ENCODE peak calls at places on chromosomes 2 and 18, in six cellular contexts. One of them, this sample, is unnamed. For H3K36me3, the result is how much of the 10 kb centered on the place peaks cover.

GRCh38 chr2:66569321-66569851 is 134.5 kb downstream of the MEIS1 start:
- DNase-seq in transverse colon: no peak
- DNase-seq in mammary epithelial cell: no peak
- DNase-seq in brain microvascular endothelial cell: no peak
- DNase-seq in neuronal stem cell: no peak
- DNase-seq in colonic mucosa: no peak
- DNase-seq in this sample: no peak

GRCh38 chr2:241702155-241702404 is 241 bp downstream of the ING5 start:
- DNase-seq in transverse colon: no peak
- DNase-seq in mammary epithelial cell: no peak
- DNase-seq in brain microvascular endothelial cell: no peak
- DNase-seq in neuronal stem cell: no peak
- DNase-seq in colonic mucosa: no peak
- DNase-seq in this sample: peak

GRCh38 chr2:120261387-120262006 is 8.8 kb downstream of the RALB start:
- DNase-seq in transverse colon: no peak
- DNase-seq in mammary epithelial cell: no peak
- DNase-seq in brain microvascular endothelial cell: no peak
- DNase-seq in neuronal stem cell: no peak
- DNase-seq in colonic mucosa: no peak
- DNase-seq in this sample: no peak

GRCh38 chr2:46487667-46488333 is 8.4 kb downstream of the TMEM247 start:
- DNase-seq in transverse colon: peak
- DNase-seq in mammary epithelial cell: no peak
- DNase-seq in brain microvascular endothelial cell: peak
- DNase-seq in neuronal stem cell: no peak
- DNase-seq in colonic mucosa: peak
- DNase-seq in this sample: no peak

GRCh38 chr2:27907547-27907946 is 17.0 kb downstream of the BABAM2 start:
- DNase-seq in transverse colon: no peak
- DNase-seq in mammary epithelial cell: no peak
- DNase-seq in brain microvascular endothelial cell: no peak
- DNase-seq in neuronal stem cell: no peak
- DNase-seq in colonic mucosa: no peak
- DNase-seq in this sample: no peak

GRCh38 chr2:31053929-31054328 is 84.3 kb downstream of the GALNT14 start:
- DNase-seq in transverse colon: no peak
- DNase-seq in mammary epithelial cell: no peak
- DNase-seq in brain microvascular endothelial cell: no peak
- DNase-seq in neuronal stem cell: no peak
- DNase-seq in colonic mucosa: no peak
- DNase-seq in this sample: no peak

GRCh38 chr2:11777066-11777782 is 30.8 kb downstream of the LPIN1 start:
- DNase-seq in transverse colon: no peak
- DNase-seq in mammary epithelial cell: no peak
- DNase-seq in brain microvascular endothelial cell: no peak
- DNase-seq in neuronal stem cell: no peak
- DNase-seq in colonic mucosa: no peak
- DNase-seq in this sample: no peak

GRCh38 chr2:153479527-153479926 is 965 bp upstream of the RPRM start:
- DNase-seq in transverse colon: no peak
- DNase-seq in mammary epithelial cell: no peak
- DNase-seq in brain microvascular endothelial cell: no peak
- DNase-seq in neuronal stem cell: no peak
- DNase-seq in colonic mucosa: no peak
- DNase-seq in this sample: no peak

GRCh38 chr2:231545105-231545902 is 15.1 kb upstream of the NMUR1 start:
- DNase-seq in transverse colon: peak
- DNase-seq in mammary epithelial cell: peak
- DNase-seq in brain microvascular endothelial cell: peak
- DNase-seq in neuronal stem cell: no peak
- DNase-seq in colonic mucosa: peak
- DNase-seq in this sample: no peak

GRCh38 chr2:191150121-191150450 is 708 bp downstream of the STAT4 start:
- DNase-seq in transverse colon: no peak
- DNase-seq in mammary epithelial cell: peak
- DNase-seq in brain microvascular endothelial cell: no peak
- DNase-seq in neuronal stem cell: no peak
- DNase-seq in colonic mucosa: no peak
- DNase-seq in this sample: no peak

GRCh38 chr2:111659361-111660281 is 224.4 kb downstream of the ANAPC1 start:
- DNase-seq in transverse colon: peak
- DNase-seq in mammary epithelial cell: peak
- DNase-seq in brain microvascular endothelial cell: peak
- DNase-seq in neuronal stem cell: no peak
- DNase-seq in colonic mucosa: peak
- DNase-seq in this sample: peak

GRCh38 chr2:68824831-68825230 is 46.4 kb downstream of the BMP10 start:
- DNase-seq in transverse colon: no peak
- DNase-seq in mammary epithelial cell: peak
- DNase-seq in brain microvascular endothelial cell: peak
- DNase-seq in neuronal stem cell: no peak
- DNase-seq in colonic mucosa: no peak
- DNase-seq in this sample: no peak

GRCh38 chr2:199228887-199229819 is 228.6 kb downstream of the SATB2 start:
- DNase-seq in transverse colon: no peak
- DNase-seq in mammary epithelial cell: peak
- DNase-seq in brain microvascular endothelial cell: peak
- DNase-seq in neuronal stem cell: no peak
- DNase-seq in colonic mucosa: no peak
- DNase-seq in this sample: no peak

GRCh38 chr2:114550895-114551793 is 108.7 kb downstream of the DPP10 start:
- DNase-seq in transverse colon: peak
- DNase-seq in mammary epithelial cell: peak
- DNase-seq in brain microvascular endothelial cell: peak
- DNase-seq in neuronal stem cell: peak
- DNase-seq in colonic mucosa: peak
- DNase-seq in this sample: peak

GRCh38 chr2:218465987-218466633 is 47.2 kb downstream of the VIL1 start:
- DNase-seq in transverse colon: no peak
- DNase-seq in mammary epithelial cell: no peak
- DNase-seq in brain microvascular endothelial cell: no peak
- DNase-seq in neuronal stem cell: no peak
- DNase-seq in colonic mucosa: no peak
- DNase-seq in this sample: no peak

GRCh38 chr2:171541202-171541884 is 19.1 kb downstream of the CYBRD1 start:
- DNase-seq in transverse colon: no peak
- DNase-seq in mammary epithelial cell: no peak
- DNase-seq in brain microvascular endothelial cell: no peak
- DNase-seq in neuronal stem cell: no peak
- DNase-seq in colonic mucosa: no peak
- DNase-seq in this sample: no peak

GRCh38 chr2:177528341-177528740 is 135.8 kb downstream of the AGPS start:
- DNase-seq in transverse colon: no peak
- DNase-seq in mammary epithelial cell: no peak
- DNase-seq in brain microvascular endothelial cell: no peak
- DNase-seq in neuronal stem cell: no peak
- DNase-seq in colonic mucosa: no peak
- DNase-seq in this sample: no peak

GRCh38 chr2:160730296-160730995 is 236.8 kb upstream of the RBMS1 start:
- DNase-seq in transverse colon: no peak
- DNase-seq in mammary epithelial cell: no peak
- DNase-seq in brain microvascular endothelial cell: no peak
- DNase-seq in neuronal stem cell: no peak
- DNase-seq in colonic mucosa: no peak
- DNase-seq in this sample: no peak

GRCh38 chr2:134776836-134777235 is 58.0 kb upstream of the TMEM163 start:
- DNase-seq in transverse colon: no peak
- DNase-seq in mammary epithelial cell: no peak
- DNase-seq in brain microvascular endothelial cell: no peak
- DNase-seq in neuronal stem cell: no peak
- DNase-seq in colonic mucosa: no peak
- DNase-seq in this sample: no peak

GRCh38 chr2:230443540-230443939 is 27.5 kb downstream of the SP100 start:
- DNase-seq in transverse colon: no peak
- DNase-seq in mammary epithelial cell: peak
- DNase-seq in brain microvascular endothelial cell: peak
- DNase-seq in neuronal stem cell: no peak
- DNase-seq in colonic mucosa: no peak
- DNase-seq in this sample: no peak

GRCh38 chr2:38178556-38179419 is 102.8 kb upstream of the CYP1B1 start:
- DNase-seq in transverse colon: no peak
- DNase-seq in mammary epithelial cell: peak
- DNase-seq in brain microvascular endothelial cell: peak
- DNase-seq in neuronal stem cell: no peak
- DNase-seq in colonic mucosa: no peak
- DNase-seq in this sample: no peak

GRCh38 chr18:23822590-23823385 is 133.5 kb downstream of the LAMA3 start:
- DNase-seq in transverse colon: no peak
- DNase-seq in mammary epithelial cell: peak
- DNase-seq in brain microvascular endothelial cell: no peak
- DNase-seq in neuronal stem cell: no peak
- DNase-seq in colonic mucosa: no peak
- DNase-seq in this sample: peak

GRCh38 chr2:180376076-180376475 is 369.0 kb upstream of the CWC22 start:
- DNase-seq in transverse colon: no peak
- DNase-seq in mammary epithelial cell: no peak
- DNase-seq in brain microvascular endothelial cell: peak
- DNase-seq in neuronal stem cell: no peak
- DNase-seq in colonic mucosa: no peak
- DNase-seq in this sample: no peak

GRCh38 chr2:133171396-133172004 is 396.8 kb downstream of the NCKAP5 start:
- DNase-seq in transverse colon: no peak
- DNase-seq in mammary epithelial cell: peak
- DNase-seq in brain microvascular endothelial cell: peak
- DNase-seq in neuronal stem cell: peak
- DNase-seq in colonic mucosa: peak
- DNase-seq in this sample: peak

GRCh38 chr18:36601316-36601715 is 227.5 kb downstream of the TPGS2 start:
- DNase-seq in transverse colon: no peak
- DNase-seq in mammary epithelial cell: no peak
- DNase-seq in brain microvascular endothelial cell: no peak
- DNase-seq in neuronal stem cell: no peak
- DNase-seq in colonic mucosa: no peak
- DNase-seq in this sample: no peak

GRCh38 chr18:37628466-37629220 is 63.0 kb upstream of the CELF4 start:
- DNase-seq in transverse colon: no peak
- DNase-seq in mammary epithelial cell: no peak
- DNase-seq in brain microvascular endothelial cell: no peak
- DNase-seq in neuronal stem cell: no peak
- DNase-seq in colonic mucosa: no peak
- DNase-seq in this sample: no peak

GRCh38 chr2:43051316-43051715 is 175.1 kb downstream of the ZFP36L2 start:
- DNase-seq in transverse colon: peak
- DNase-seq in mammary epithelial cell: peak
- DNase-seq in brain microvascular endothelial cell: peak
- DNase-seq in neuronal stem cell: no peak
- DNase-seq in colonic mucosa: peak
- DNase-seq in this sample: no peak

GRCh38 chr18:24121625-24122024 is 17.2 kb upstream of the CABYR start:
- DNase-seq in transverse colon: no peak
- DNase-seq in mammary epithelial cell: no peak
- DNase-seq in brain microvascular endothelial cell: no peak
- DNase-seq in neuronal stem cell: no peak
- DNase-seq in colonic mucosa: no peak
- DNase-seq in this sample: no peak

GRCh38 chr18:64017870-64018269 is 48.0 kb downstream of the SERPINB8 start:
- DNase-seq in transverse colon: no peak
- DNase-seq in mammary epithelial cell: peak
- DNase-seq in brain microvascular endothelial cell: no peak
- DNase-seq in neuronal stem cell: peak
- DNase-seq in colonic mucosa: no peak
- DNase-seq in this sample: no peak

GRCh38 chr18:58884694-58885093 is 20.0 kb downstream of the ZNF532 start:
- DNase-seq in transverse colon: no peak
- DNase-seq in mammary epithelial cell: no peak
- DNase-seq in brain microvascular endothelial cell: no peak
- DNase-seq in neuronal stem cell: no peak
- DNase-seq in colonic mucosa: no peak
- DNase-seq in this sample: no peak

GRCh38 chr18:54296017-54296416 is 26.7 kb downstream of the POLI start:
- DNase-seq in transverse colon: no peak
- DNase-seq in mammary epithelial cell: no peak
- DNase-seq in brain microvascular endothelial cell: no peak
- DNase-seq in neuronal stem cell: no peak
- DNase-seq in colonic mucosa: no peak
- DNase-seq in this sample: no peak

DNA sequence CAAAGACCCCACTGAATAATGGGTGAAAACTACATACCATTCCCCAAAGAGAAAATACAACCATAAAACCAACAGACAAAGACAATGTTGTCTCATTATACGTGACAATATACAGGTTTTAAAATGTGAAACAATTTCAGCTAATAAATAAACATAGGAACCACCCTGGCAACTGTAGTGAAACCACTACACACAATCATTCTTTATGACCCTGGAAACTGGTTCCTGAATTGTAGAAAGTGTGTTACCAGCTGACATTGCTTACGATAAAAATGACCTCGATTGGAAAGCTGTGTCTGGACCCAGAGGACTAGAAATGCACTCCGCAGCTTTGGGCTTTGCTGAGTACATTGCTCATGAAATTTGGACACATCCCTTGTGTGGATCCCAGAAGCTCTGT is 73.9 kb upstream of the LPIN2 start:
- DNase-seq in transverse colon: no peak
- DNase-seq in mammary epithelial cell: no peak
- DNase-seq in brain microvascular endothelial cell: no peak
- DNase-seq in neuronal stem cell: no peak
- DNase-seq in colonic mucosa: no peak
- DNase-seq in this sample: no peak
- H3K36me3 ChIP-seq in transverse colon: under half
- H3K36me3 ChIP-seq in mammary epithelial cell: under half
- H3K36me3 ChIP-seq in brain microvascular endothelial cell: under half
- H3K36me3 ChIP-seq in neuronal stem cell: under half
- H3K36me3 ChIP-seq in colonic mucosa: under half
- H3K36me3 ChIP-seq in this sample: under half

GRCh38 chr2:9702604-9703084 is 71.8 kb upstream of the YWHAQ start:
- DNase-seq in transverse colon: no peak
- DNase-seq in mammary epithelial cell: no peak
- DNase-seq in brain microvascular endothelial cell: no peak
- DNase-seq in neuronal stem cell: no peak
- DNase-seq in colonic mucosa: no peak
- DNase-seq in this sample: no peak
- H3K4me3 ChIP-seq in transverse colon: no peak
- H3K4me3 ChIP-seq in mammary epithelial cell: no peak
- H3K4me3 ChIP-seq in brain microvascular endothelial cell: no peak
- H3K4me3 ChIP-seq in neuronal stem cell: no peak
- H3K4me3 ChIP-seq in colonic mucosa: no peak
- H3K4me3 ChIP-seq in this sample: no peak

GRCh38 chr2:200469708-200470600 is 39.9 kb downstream of the KCTD18 start:
- DNase-seq in transverse colon: peak
- DNase-seq in mammary epithelial cell: no peak
- DNase-seq in brain microvascular endothelial cell: no peak
- DNase-seq in neuronal stem cell: peak
- DNase-seq in colonic mucosa: no peak
- DNase-seq in this sample: no peak
- H3K36me3 ChIP-seq in transverse colon: under half
- H3K36me3 ChIP-seq in mammary epithelial cell: under half
- H3K36me3 ChIP-seq in brain microvascular endothelial cell: half or more
- H3K36me3 ChIP-seq in neuronal stem cell: under half
- H3K36me3 ChIP-seq in colonic mucosa: under half
- H3K36me3 ChIP-seq in this sample: under half

DNA sequence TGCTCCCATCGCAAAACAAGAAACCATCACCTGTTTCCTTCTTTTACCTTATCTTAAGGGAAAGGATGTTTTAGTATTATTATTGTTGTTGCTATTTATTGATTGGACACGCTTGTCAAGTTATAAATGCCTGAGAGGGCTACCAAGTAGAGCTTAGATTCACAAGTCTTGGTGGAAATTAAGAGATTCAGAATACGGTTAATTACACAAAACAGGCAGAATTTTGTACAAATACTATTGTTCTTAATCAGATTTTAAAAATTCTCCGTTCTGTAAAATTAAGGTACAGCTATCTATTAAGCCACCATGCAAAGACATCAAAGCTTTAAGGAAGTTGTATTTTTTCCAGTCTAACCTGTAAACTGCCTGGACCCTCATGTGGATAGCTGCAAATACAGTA is 1.1 kb upstream of the ZNF521 start:
- DNase-seq in transverse colon: no peak
- DNase-seq in mammary epithelial cell: no peak
- DNase-seq in brain microvascular endothelial cell: no peak
- DNase-seq in neuronal stem cell: no peak
- DNase-seq in colonic mucosa: no peak
- DNase-seq in this sample: no peak
- H3K4me3 ChIP-seq in transverse colon: no peak
- H3K4me3 ChIP-seq in mammary epithelial cell: no peak
- H3K4me3 ChIP-seq in brain microvascular endothelial cell: no peak
- H3K4me3 ChIP-seq in neuronal stem cell: peak
- H3K4me3 ChIP-seq in colonic mucosa: no peak
- H3K4me3 ChIP-seq in this sample: no peak